ENCODE peak calls at places on chromosomes 11 and 22, in five cellular contexts. One of them, this sample, is unnamed.

GRCh38 chr11:64123102-64123434 is 42.8 kb downstream of the MACROD1 start:
- DNase-seq in GM13976: no peak
- DNase-seq in sigmoid colon: peak; percentile 85
- DNase-seq in ovary: peak; percentile 44
- DNase-seq in fibroblast of mammary gland: no peak
- DNase-seq in this sample: no peak

GRCh38 chr11:29300441-29300840 is 716.4 kb downstream of the KCNA4 start:
- DNase-seq in GM13976: no peak
- DNase-seq in sigmoid colon: no peak
- DNase-seq in ovary: no peak
- DNase-seq in fibroblast of mammary gland: peak; percentile 74
- DNase-seq in this sample: no peak

GRCh38 chr11:12235945-12236743 is 125.8 kb downstream of the MICAL2 start:
- DNase-seq in GM13976: peak; percentile 62
- DNase-seq in sigmoid colon: no peak
- DNase-seq in ovary: peak; percentile 33
- DNase-seq in fibroblast of mammary gland: peak; percentile 72
- DNase-seq in this sample: peak; percentile 70

GRCh38 chr11:65311197-65311631 is 3.5 kb upstream of the CDC42EP2 start:
- DNase-seq in GM13976: no peak
- DNase-seq in sigmoid colon: no peak
- DNase-seq in ovary: no peak
- DNase-seq in fibroblast of mammary gland: peak; percentile 71
- DNase-seq in this sample: no peak

GRCh38 chr11:96317576-96317975 is 25.4 kb downstream of the MAML2 start:
- DNase-seq in GM13976: no peak
- DNase-seq in sigmoid colon: no peak
- DNase-seq in ovary: no peak
- DNase-seq in fibroblast of mammary gland: no peak
- DNase-seq in this sample: no peak

GRCh38 chr22:46671824-46672432 is 51.7 kb downstream of the GRAMD4 start:
- DNase-seq in GM13976: no peak
- DNase-seq in sigmoid colon: no peak
- DNase-seq in ovary: no peak
- DNase-seq in fibroblast of mammary gland: no peak
- DNase-seq in this sample: no peak

GRCh38 chr11:80603472-80603871 is 1162.6 kb upstream of the TENM4 start:
- DNase-seq in GM13976: no peak
- DNase-seq in sigmoid colon: no peak
- DNase-seq in ovary: no peak
- DNase-seq in fibroblast of mammary gland: no peak
- DNase-seq in this sample: no peak

GRCh38 chr11:3659595-3660515 is 11.3 kb downstream of the CHRNA10 start:
- DNase-seq in GM13976: no peak
- DNase-seq in sigmoid colon: no peak
- DNase-seq in ovary: no peak
- DNase-seq in fibroblast of mammary gland: no peak
- DNase-seq in this sample: no peak

GRCh38 chr22:19669570-19669969 is 44.7 kb upstream of the SEPTIN5 start:
- DNase-seq in GM13976: no peak
- DNase-seq in sigmoid colon: no peak
- DNase-seq in ovary: no peak
- DNase-seq in fibroblast of mammary gland: no peak
- DNase-seq in this sample: no peak

GRCh38 chr11:118638726-118639125 is 31.3 kb downstream of the PHLDB1 start:
- DNase-seq in GM13976: no peak
- DNase-seq in sigmoid colon: no peak
- DNase-seq in ovary: no peak
- DNase-seq in fibroblast of mammary gland: no peak
- DNase-seq in this sample: no peak

GRCh38 chr11:107549253-107549953 is 16.1 kb downstream of the ALKBH8 start:
- DNase-seq in GM13976: peak; percentile 37
- DNase-seq in sigmoid colon: no peak
- DNase-seq in ovary: no peak
- DNase-seq in fibroblast of mammary gland: peak; percentile 65
- DNase-seq in this sample: peak; percentile 31

GRCh38 chr22:29030618-29031235 is 30.9 kb downstream of the C22orf31 start:
- DNase-seq in GM13976: peak; percentile 46
- DNase-seq in sigmoid colon: peak; percentile 89
- DNase-seq in ovary: peak; percentile 87
- DNase-seq in fibroblast of mammary gland: peak; percentile 87
- DNase-seq in this sample: no peak

GRCh38 chr22:48663297-48663696 is 1164.4 kb downstream of the BRD1 start:
- DNase-seq in GM13976: no peak
- DNase-seq in sigmoid colon: no peak
- DNase-seq in ovary: no peak
- DNase-seq in fibroblast of mammary gland: peak; percentile 9
- DNase-seq in this sample: no peak
- TF ChIP-seq CTCF in GM13976: no peak
- TF ChIP-seq CTCF in sigmoid colon: no peak
- TF ChIP-seq CTCF in ovary: no peak
- TF ChIP-seq CTCF in fibroblast of mammary gland: peak; percentile 32
- TF ChIP-seq CTCF in this sample: peak; percentile 26

GRCh38 chr11:58905716-58906547 is 33.4 kb upstream of the GLYATL1 start:
- DNase-seq in GM13976: no peak
- DNase-seq in sigmoid colon: no peak
- DNase-seq in ovary: no peak
- DNase-seq in fibroblast of mammary gland: peak; percentile 91
- DNase-seq in this sample: no peak

GRCh38 chr11:58900479-58901420 is 38.5 kb upstream of the GLYATL1 start:
- DNase-seq in GM13976: peak; percentile 66
- DNase-seq in sigmoid colon: no peak
- DNase-seq in ovary: no peak
- DNase-seq in fibroblast of mammary gland: peak; percentile 80
- DNase-seq in this sample: peak; percentile 60

GRCh38 chr11:58902881-58903280 is 36.4 kb upstream of the GLYATL1 start:
- DNase-seq in GM13976: no peak
- DNase-seq in sigmoid colon: no peak
- DNase-seq in ovary: no peak
- DNase-seq in fibroblast of mammary gland: no peak
- DNase-seq in this sample: no peak

GRCh38 chr11:58907780-58908179 is 31.5 kb upstream of the GLYATL1 start:
- DNase-seq in GM13976: no peak
- DNase-seq in sigmoid colon: no peak
- DNase-seq in ovary: no peak
- DNase-seq in fibroblast of mammary gland: no peak
- DNase-seq in this sample: no peak

GRCh38 chr11:58905141-58905715 is 34.1 kb upstream of the GLYATL1 start:
- DNase-seq in GM13976: peak; percentile 27
- DNase-seq in sigmoid colon: no peak
- DNase-seq in ovary: no peak
- DNase-seq in fibroblast of mammary gland: peak; percentile 66
- DNase-seq in this sample: no peak
- TF ChIP-seq CTCF in GM13976: no peak
- TF ChIP-seq CTCF in sigmoid colon: no peak
- TF ChIP-seq CTCF in ovary: no peak
- TF ChIP-seq CTCF in fibroblast of mammary gland: peak; percentile 7
- TF ChIP-seq CTCF in this sample: no peak

DNA sequence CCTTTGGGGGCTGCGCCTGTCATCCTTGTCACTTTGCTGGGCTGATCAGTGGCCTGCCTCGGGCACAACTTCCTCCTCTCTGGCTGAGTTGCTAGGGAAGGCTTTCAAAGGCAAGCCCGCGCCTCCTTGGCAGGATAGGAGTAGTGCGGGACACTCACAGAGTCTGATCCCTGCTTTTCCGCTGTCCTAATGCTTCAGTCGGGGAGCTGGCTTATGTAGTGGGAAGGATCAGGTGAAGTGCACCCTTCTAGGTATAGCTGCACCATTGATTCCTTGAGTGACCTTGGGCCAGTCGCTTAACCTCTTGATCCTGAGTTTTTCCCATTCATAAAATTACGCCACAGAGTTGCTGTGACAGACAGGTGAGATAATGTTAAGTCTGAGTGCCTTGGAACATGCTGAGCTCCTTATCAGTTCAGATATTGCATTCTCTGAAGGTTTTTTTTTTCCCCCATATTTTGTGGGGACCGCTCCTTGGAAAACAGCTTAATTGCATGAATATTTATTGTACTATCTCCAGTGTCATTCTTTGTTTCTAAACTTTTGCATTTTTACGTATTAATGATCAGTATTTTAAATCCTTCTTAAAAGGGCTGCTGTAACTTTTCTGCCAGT is 943 bp downstream of the IPO7 start:
- DNase-seq in GM13976: peak; percentile 42
- DNase-seq in sigmoid colon: no peak
- DNase-seq in ovary: no peak
- DNase-seq in fibroblast of mammary gland: no peak
- DNase-seq in this sample: peak; percentile 42
- TF ChIP-seq CTCF in GM13976: no peak
- TF ChIP-seq CTCF in sigmoid colon: no peak
- TF ChIP-seq CTCF in ovary: no peak
- TF ChIP-seq CTCF in fibroblast of mammary gland: no peak
- TF ChIP-seq CTCF in this sample: no peak

DNA sequence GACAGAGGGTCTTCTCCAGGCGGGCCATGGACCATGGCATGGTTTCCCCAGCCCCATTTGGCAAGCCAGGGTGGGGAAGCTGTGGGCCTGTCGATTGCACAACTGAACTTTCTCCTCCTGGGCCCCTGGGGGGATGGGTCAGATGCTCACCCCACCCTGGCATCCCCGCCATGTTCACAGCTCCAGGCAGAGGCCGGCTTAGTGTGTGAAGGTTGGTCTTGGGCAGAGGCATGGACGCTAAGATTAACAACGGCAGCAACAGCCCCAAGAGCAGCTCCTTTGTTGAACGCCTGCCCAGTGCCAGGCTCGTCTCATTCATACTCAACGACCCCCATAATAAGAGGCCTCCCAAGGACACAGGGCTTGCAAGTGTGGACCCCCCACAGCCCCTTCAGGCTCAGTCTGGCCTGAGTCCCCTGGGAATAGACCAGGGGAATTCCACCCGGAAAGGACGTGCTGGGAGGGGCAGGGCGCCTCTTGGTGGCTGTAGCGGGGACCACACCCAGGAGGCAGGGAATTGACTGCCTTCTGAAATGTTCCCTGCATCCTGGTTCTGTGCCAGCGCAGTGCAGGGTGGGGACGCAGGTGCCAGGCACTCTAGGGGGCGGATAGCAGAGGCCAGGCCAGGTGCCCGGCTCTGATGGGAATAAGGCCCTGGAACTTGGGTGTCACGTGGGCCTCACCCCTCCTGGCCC is 8.3 kb downstream of the TSPO start:
- DNase-seq in GM13976: no peak
- DNase-seq in sigmoid colon: no peak
- DNase-seq in ovary: no peak
- DNase-seq in fibroblast of mammary gland: no peak
- DNase-seq in this sample: no peak
- TF ChIP-seq CTCF in GM13976: no peak
- TF ChIP-seq CTCF in sigmoid colon: no peak
- TF ChIP-seq CTCF in ovary: no peak
- TF ChIP-seq CTCF in fibroblast of mammary gland: peak; percentile 25
- TF ChIP-seq CTCF in this sample: peak; percentile 32

DNA sequence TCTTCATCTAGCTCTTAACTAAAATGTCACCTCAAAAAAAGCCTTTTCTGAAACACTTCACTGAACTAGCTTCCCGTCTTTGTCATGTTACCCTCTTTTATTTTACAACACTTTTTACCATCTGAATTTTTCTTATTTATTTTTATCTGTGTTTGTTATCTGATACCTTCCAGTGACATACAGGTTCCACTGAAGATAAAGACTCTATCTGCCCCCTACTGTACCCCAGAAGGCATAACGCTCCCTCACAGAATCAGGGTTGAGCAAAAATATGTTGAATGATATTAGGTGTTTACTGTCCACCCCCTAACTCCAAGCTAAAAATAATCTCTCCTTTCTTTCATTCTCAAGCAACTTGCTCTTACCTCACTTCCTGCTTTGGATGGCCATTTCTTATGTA is 654.2 kb downstream of the NELL1 start:
- DNase-seq in GM13976: no peak
- DNase-seq in sigmoid colon: no peak
- DNase-seq in ovary: no peak
- DNase-seq in fibroblast of mammary gland: no peak
- DNase-seq in this sample: no peak
- TF ChIP-seq CTCF in GM13976: no peak
- TF ChIP-seq CTCF in sigmoid colon: no peak
- TF ChIP-seq CTCF in ovary: no peak
- TF ChIP-seq CTCF in fibroblast of mammary gland: no peak
- TF ChIP-seq CTCF in this sample: peak; percentile 13

GRCh38 chr22:39469681-39470461 is 13.1 kb downstream of the MGAT3 start:
- DNase-seq in GM13976: no peak
- DNase-seq in sigmoid colon: no peak
- DNase-seq in ovary: no peak
- DNase-seq in fibroblast of mammary gland: no peak
- DNase-seq in this sample: no peak
- TF ChIP-seq CTCF in GM13976: no peak
- TF ChIP-seq CTCF in sigmoid colon: no peak
- TF ChIP-seq CTCF in ovary: no peak
- TF ChIP-seq CTCF in fibroblast of mammary gland: no peak
- TF ChIP-seq CTCF in this sample: no peak

DNA sequence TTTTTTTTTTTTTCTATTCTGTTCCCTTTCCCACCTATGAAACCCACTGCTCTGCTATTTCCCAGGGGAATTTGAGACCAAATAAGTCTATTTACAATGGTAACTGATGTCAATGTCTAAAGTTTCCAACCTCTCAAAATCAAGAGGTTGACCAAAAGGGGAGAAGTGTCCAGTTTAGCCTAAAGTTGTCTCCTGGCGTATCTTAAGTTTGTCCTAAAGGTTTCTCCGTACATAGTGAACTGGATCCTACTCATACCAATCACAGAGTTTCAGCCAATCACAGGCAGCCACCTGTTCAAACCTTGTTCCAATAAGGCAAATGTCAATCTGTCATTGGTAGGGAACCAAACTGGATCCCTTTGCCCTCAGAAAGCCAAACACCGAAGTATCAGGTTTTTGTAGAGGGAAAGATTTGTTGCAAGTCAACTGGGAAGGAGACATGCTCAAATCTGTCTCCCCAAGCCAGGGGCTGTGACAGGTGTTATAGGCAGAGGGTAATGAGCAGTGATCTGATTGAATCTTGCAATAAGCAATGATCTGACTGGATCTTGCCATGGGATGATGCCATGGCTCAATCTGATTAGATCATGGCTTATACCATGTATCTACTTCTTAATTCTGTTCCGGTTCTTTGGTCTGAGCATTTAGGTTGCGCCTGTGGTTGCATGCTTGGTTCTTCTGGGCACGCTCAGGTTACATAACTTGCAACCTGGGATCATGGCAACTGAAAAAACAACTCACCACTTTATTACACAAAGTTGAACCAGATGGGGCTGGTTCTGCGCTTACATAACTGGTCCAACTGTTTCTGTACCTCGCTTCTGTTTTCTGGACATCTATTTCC is 1.1 kb upstream of the VPS37C start:
- DNase-seq in GM13976: no peak
- DNase-seq in sigmoid colon: peak; percentile 37
- DNase-seq in ovary: no peak
- DNase-seq in fibroblast of mammary gland: peak; percentile 61
- DNase-seq in this sample: peak; percentile 49
- TF ChIP-seq CTCF in GM13976: no peak
- TF ChIP-seq CTCF in sigmoid colon: no peak
- TF ChIP-seq CTCF in ovary: no peak
- TF ChIP-seq CTCF in fibroblast of mammary gland: no peak
- TF ChIP-seq CTCF in this sample: no peak

This sample was measured in GM13977.